ENCODE peak calls at places on chromosomes 1 and 21, in seven cellular contexts. One of them, this sample, is unnamed.

GRCh38 chr21:38448619-38449186 is 49.6 kb downstream of the ERG start:
- DNase-seq in naive thymus-derived CD8-positive, alpha-beta T cell: no peak
- DNase-seq in hypothalamus: no peak
- DNase-seq in EH: peak
- DNase-seq in Right ventricle myocardium superior: no peak
- DNase-seq in amniotic stem cell: no peak
- DNase-seq in DMS79 treated with DMSO at 0.1 percent for 48 hours: no peak
- DNase-seq in this sample: no peak

GRCh38 chr1:229874150-229874549 is 192.9 kb upstream of the GALNT2 start:
- DNase-seq in naive thymus-derived CD8-positive, alpha-beta T cell: no peak
- DNase-seq in hypothalamus: no peak
- DNase-seq in EH: no peak
- DNase-seq in Right ventricle myocardium superior: no peak
- DNase-seq in amniotic stem cell: no peak
- DNase-seq in DMS79 treated with DMSO at 0.1 percent for 48 hours: no peak
- DNase-seq in this sample: no peak

GRCh38 chr1:47437518-47438320 is at the start of gene FOXD2:
- DNase-seq in naive thymus-derived CD8-positive, alpha-beta T cell: peak
- DNase-seq in hypothalamus: peak
- DNase-seq in EH: peak
- DNase-seq in Right ventricle myocardium superior: peak
- DNase-seq in amniotic stem cell: peak
- DNase-seq in DMS79 treated with DMSO at 0.1 percent for 48 hours: peak
- DNase-seq in this sample: peak

GRCh38 chr1:30748098-30748698 is 9.4 kb downstream of the LAPTM5 start:
- DNase-seq in naive thymus-derived CD8-positive, alpha-beta T cell: no peak
- DNase-seq in hypothalamus: peak
- DNase-seq in EH: peak
- DNase-seq in Right ventricle myocardium superior: no peak
- DNase-seq in amniotic stem cell: no peak
- DNase-seq in DMS79 treated with DMSO at 0.1 percent for 48 hours: peak
- DNase-seq in this sample: peak

GRCh38 chr1:55893155-55893554 is 678.0 kb upstream of the USP24 start:
- DNase-seq in naive thymus-derived CD8-positive, alpha-beta T cell: no peak
- DNase-seq in hypothalamus: no peak
- DNase-seq in EH: peak
- DNase-seq in Right ventricle myocardium superior: no peak
- DNase-seq in amniotic stem cell: no peak
- DNase-seq in DMS79 treated with DMSO at 0.1 percent for 48 hours: no peak
- DNase-seq in this sample: no peak

GRCh38 chr1:17027403-17027802 is 15.7 kb upstream of the ATP13A2 start:
- DNase-seq in naive thymus-derived CD8-positive, alpha-beta T cell: no peak
- DNase-seq in hypothalamus: no peak
- DNase-seq in EH: peak
- DNase-seq in Right ventricle myocardium superior: no peak
- DNase-seq in amniotic stem cell: no peak
- DNase-seq in DMS79 treated with DMSO at 0.1 percent for 48 hours: peak
- DNase-seq in this sample: no peak

GRCh38 chr1:29711582-29712274 is 475.4 kb downstream of the PTPRU start:
- DNase-seq in naive thymus-derived CD8-positive, alpha-beta T cell: peak
- DNase-seq in hypothalamus: no peak
- DNase-seq in EH: peak
- DNase-seq in Right ventricle myocardium superior: no peak
- DNase-seq in amniotic stem cell: no peak
- DNase-seq in DMS79 treated with DMSO at 0.1 percent for 48 hours: no peak
- DNase-seq in this sample: no peak

GRCh38 chr1:111553199-111553598 is 49.8 kb upstream of the ADORA3 start:
- DNase-seq in naive thymus-derived CD8-positive, alpha-beta T cell: no peak
- DNase-seq in hypothalamus: no peak
- DNase-seq in EH: peak
- DNase-seq in Right ventricle myocardium superior: no peak
- DNase-seq in amniotic stem cell: peak
- DNase-seq in DMS79 treated with DMSO at 0.1 percent for 48 hours: no peak
- DNase-seq in this sample: no peak

GRCh38 chr1:153849487-153850185 is 73.1 kb downstream of the GATAD2B start:
- DNase-seq in naive thymus-derived CD8-positive, alpha-beta T cell: no peak
- DNase-seq in hypothalamus: no peak
- DNase-seq in EH: no peak
- DNase-seq in Right ventricle myocardium superior: no peak
- DNase-seq in amniotic stem cell: no peak
- DNase-seq in DMS79 treated with DMSO at 0.1 percent for 48 hours: no peak
- DNase-seq in this sample: no peak

GRCh38 chr21:36706951-36707762 is 8.2 kb downstream of the SIM2 start:
- DNase-seq in naive thymus-derived CD8-positive, alpha-beta T cell: no peak
- DNase-seq in hypothalamus: no peak
- DNase-seq in EH: peak
- DNase-seq in Right ventricle myocardium superior: no peak
- DNase-seq in amniotic stem cell: no peak
- DNase-seq in DMS79 treated with DMSO at 0.1 percent for 48 hours: no peak
- DNase-seq in this sample: no peak

GRCh38 chr1:40630488-40631223 is 34.8 kb downstream of the RIMS3 start:
- DNase-seq in naive thymus-derived CD8-positive, alpha-beta T cell: no peak
- DNase-seq in hypothalamus: no peak
- DNase-seq in EH: peak
- DNase-seq in Right ventricle myocardium superior: no peak
- DNase-seq in amniotic stem cell: no peak
- DNase-seq in DMS79 treated with DMSO at 0.1 percent for 48 hours: no peak
- DNase-seq in this sample: no peak

GRCh38 chr1:195714248-195714647 is 894.0 kb downstream of the KCNT2 start:
- DNase-seq in naive thymus-derived CD8-positive, alpha-beta T cell: no peak
- DNase-seq in hypothalamus: no peak
- DNase-seq in EH: peak
- DNase-seq in Right ventricle myocardium superior: no peak
- DNase-seq in amniotic stem cell: no peak
- DNase-seq in DMS79 treated with DMSO at 0.1 percent for 48 hours: no peak
- DNase-seq in this sample: no peak

This sample was measured in right cardiac atrium.